ENCODE peak calls at places on chromosomes 4 and X, in eight cellular contexts. X is right lobe of liver, T is suprapubic skin, W is esophagus squamous epithelium, Q is mesothelial cell of epicardium, I is astrocyte, Y is AG09309, U is fibroblast of pulmonary artery. O is an unnamed sample.

GRCh38 chrX:50606300-50606950 is 135.8 kb upstream of the DGKK start:
- DNase-seq in X (no peak), U (no peak), Y (no peak), W (no peak), T (no peak), I (no peak), Q (no peak), O (no peak)

GRCh38 chrX:152899874-152900719 is 2.2 kb downstream of the ZNF185 start:
- DNase-seq in W (no peak), T (no peak), X (no peak), U (no peak), I (no peak), Q (no peak), Y (no peak), O (no peak)

GRCh38 chr4:158444621-158445020 is 77.1 kb upstream of the RXFP1 start:
- DNase-seq in U (no peak), X (no peak), T (no peak), Y (no peak), Q (no peak), W (no peak), I (no peak), O (no peak)

GRCh38 chr4:113739197-113739596 is 22.3 kb downstream of the CAMK2D start:
- DNase-seq in I (no peak), T (no peak), X (no peak), Q (no peak), W (no peak), U (no peak), Y (no peak), O (no peak)

GRCh38 chr4:74933562-74934015 is 673 bp downstream of the PARM1 start:
- DNase-seq in W (no peak), Y (no peak), T (no peak), Q (no peak), I (no peak), X (peak), U (peak), O (no peak)

GRCh38 chr4:110224812-110225211 is 26.4 kb upstream of the ELOVL6 start:
- DNase-seq in X (no peak), U (no peak), Q (no peak), T (no peak), Y (no peak), W (no peak), I (peak), O (no peak)

GRCh38 chr4:988726-989721 is 2.2 kb downstream of the IDUA start:
- DNase-seq in U (no peak), W (no peak), I (no peak), X (no peak), T (no peak), Y (no peak), Q (no peak), O (no peak)

GRCh38 chr4:3873446-3874415 is 107.5 kb downstream of the ADRA2C start:
- DNase-seq in Q (no peak), I (no peak), W (no peak), Y (no peak), T (peak), X (no peak), U (no peak), O (peak)

GRCh38 chr4:158161561-158162354 is 11.1 kb downstream of the GASK1B start:
- DNase-seq in U (peak), Y (no peak), W (no peak), T (no peak), X (no peak), I (peak), Q (no peak), O (peak)

GRCh38 chr4:91963489-91963888 is 340.3 kb upstream of the GRID2 start:
- DNase-seq in U (peak), Y (no peak), T (no peak), Q (no peak), W (no peak), I (peak), X (no peak), O (no peak)

GRCh38 chr4:128600996-128601857 is 208.3 kb upstream of the JADE1 start:
- DNase-seq in T (no peak), Y (peak), I (peak), Q (no peak), W (no peak), X (peak), U (peak), O (peak)

GRCh38 chr4:94446386-94446785 is 5.4 kb upstream of the PDLIM5 start:
- DNase-seq in Y (peak), T (no peak), Q (no peak), X (no peak), W (no peak), U (peak), I (peak), O (no peak)

GRCh38 chrX:151703487-151703886 is 8.2 kb downstream of the PRRG3 start:
- DNase-seq in I (peak), X (no peak), W (no peak), Q (no peak), Y (no peak), T (no peak), U (no peak), O (no peak)

GRCh38 chrX:20796450-20796849 is 529.7 kb upstream of the RPS6KA3 start:
- DNase-seq in I (no peak), U (no peak), W (no peak), X (no peak), Q (no peak), T (no peak), Y (no peak), O (no peak)

GRCh38 chrX:103357871-103358270 is 1.6 kb downstream of the TCEAL9 start:
- DNase-seq in U (no peak), T (no peak), X (no peak), I (no peak), Q (no peak), W (no peak), Y (no peak), O (no peak)

GRCh38 chr4:57233391-57233790 is 123.2 kb upstream of the IGFBP7 start:
- DNase-seq in Q (no peak), T (no peak), X (no peak), W (no peak), U (peak), Y (no peak), I (peak), O (no peak)

GRCh38 chr4:34878961-34879360 is 1365.4 kb downstream of the ARAP2 start:
- DNase-seq in W (no peak), X (no peak), I (no peak), Y (no peak), U (no peak), T (no peak), Q (no peak), O (no peak)

GRCh38 chrX:32749075-32749474 is 462.3 kb downstream of the DMD start:
- DNase-seq in Q (no peak), T (no peak), X (no peak), Y (no peak), U (peak), I (no peak), W (no peak), O (no peak)

GRCh38 chr4:23889814-23890269 is at the start of gene PPARGC1A:
- DNase-seq in I (peak), Q (no peak), X (peak), Y (no peak), T (no peak), U (peak), W (no peak), O (peak)

GRCh38 chrX:132774312-132774711 is 184.1 kb downstream of the HS6ST2 start:
- DNase-seq in Y (no peak), Q (no peak), U (no peak), X (no peak), I (no peak), W (no peak), T (no peak), O (no peak)

GRCh38 chr4:184464759-184465454 is 9.4 kb downstream of the IRF2 start:
- DNase-seq in T (no peak), Q (no peak), W (no peak), U (no peak), X (no peak), I (no peak), Y (no peak), O (no peak)

GRCh38 chr4:18894928-18895327 is 873.4 kb upstream of the LCORL start:
- DNase-seq in U (no peak), T (no peak), Y (no peak), W (no peak), I (no peak), X (no peak), Q (no peak), O (no peak)

GRCh38 chr4:160213377-160213776 is 1110.5 kb downstream of the RAPGEF2 start:
- DNase-seq in I (no peak), W (no peak), Q (no peak), X (no peak), U (no peak), Y (no peak), T (no peak), O (no peak)

GRCh38 chr4:5870701-5871100 is 22.2 kb downstream of the CRMP1 start:
- DNase-seq in I (no peak), Y (no peak), U (no peak), W (no peak), Q (no peak), T (no peak), X (no peak), O (no peak)

GRCh38 chrX:13167444-13168207 is 123.2 kb upstream of the FAM9C start:
- DNase-seq in Y (peak), X (no peak), W (no peak), T (no peak), U (peak), I (peak), Q (no peak), O (no peak)

GRCh38 chr4:25834411-25835107 is 28.2 kb downstream of the SEL1L3 start:
- DNase-seq in X (no peak), W (no peak), Q (no peak), U (no peak), Y (no peak), I (no peak), T (no peak), O (no peak)

GRCh38 chr4:147833254-147833653 is 101.4 kb downstream of the ARHGAP10 start:
- DNase-seq in Y (no peak), Q (no peak), X (no peak), I (no peak), T (no peak), U (no peak), W (no peak), O (no peak)

GRCh38 chr4:110631582-110632505 is 9.0 kb upstream of the PITX2 start:
- DNase-seq in T (peak), Q (peak), U (peak), Y (peak), I (peak), W (no peak), X (peak), O (peak)

GRCh38 chr4:106062452-106062875 is 167.2 kb downstream of the NPNT start:
- DNase-seq in W (no peak), Y (peak), Q (no peak), X (no peak), I (peak), U (peak), T (no peak), O (no peak)

GRCh38 chr4:106063009-106063408 is 167.7 kb downstream of the NPNT start:
- DNase-seq in X (no peak), W (no peak), Q (no peak), Y (no peak), T (no peak), U (peak), I (peak), O (no peak)

GRCh38 chr4:106065018-106065417 is 169.7 kb downstream of the NPNT start:
- DNase-seq in Q (no peak), Y (no peak), T (no peak), I (no peak), X (no peak), U (no peak), W (no peak), O (no peak)
- TF ChIP-seq CTCF in Q (no peak), Y (no peak), T (no peak), I (no peak), X (no peak), U (no peak), W (no peak), O (no peak)

GRCh38 chr4:172515266-172515879 is 653.2 kb upstream of the GALNT7 start:
- DNase-seq in Y (no peak), U (peak), T (no peak), I (peak), Q (no peak), X (no peak), W (no peak), O (no peak)
- TF ChIP-seq CTCF in Y (no peak), U (no peak), T (no peak), I (no peak), Q (no peak), X (no peak), W (no peak), O (no peak)

GRCh38 chr4:173990126-173990878 is 293.2 kb downstream of the FBXO8 start:
- DNase-seq in Q (no peak), I (peak), U (peak), W (no peak), Y (peak), T (no peak), X (no peak), O (no peak)
- TF ChIP-seq CTCF in Q (peak), I (peak), U (peak), W (peak), Y (peak), T (peak), X (no peak), O (peak)

DNA sequence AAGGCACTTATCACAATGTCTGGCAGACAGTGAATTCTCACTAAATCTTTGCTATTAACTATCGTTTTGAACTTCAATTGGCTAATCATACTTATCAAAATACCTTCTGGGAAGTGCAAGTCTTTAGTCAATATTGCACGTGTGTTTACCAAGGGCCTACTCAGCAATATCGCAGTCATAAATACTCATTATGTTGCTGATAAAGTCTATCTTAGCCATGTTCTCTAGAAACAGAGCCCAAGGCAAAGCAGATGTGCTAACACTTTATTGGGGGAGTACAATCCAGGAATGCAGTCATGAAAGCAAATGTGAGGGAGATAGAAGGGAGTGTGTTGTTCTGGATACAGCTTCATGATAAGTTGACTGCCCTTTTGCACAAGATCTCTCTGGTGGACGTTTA is 90.5 kb downstream of the FBXO8 start:
- DNase-seq in I (no peak), U (no peak), Q (no peak), X (no peak), T (no peak), Y (no peak), W (no peak), O (no peak)
- TF ChIP-seq CTCF in I (no peak), U (no peak), Q (no peak), X (no peak), T (no peak), Y (no peak), W (no peak), O (no peak)

GRCh38 chr4:152460488-152460887 is 75.4 kb downstream of the FBXW7 start:
- DNase-seq in U (peak), T (no peak), Y (peak), W (no peak), I (peak), Q (no peak), X (no peak), O (no peak)
- TF ChIP-seq CTCF in U (peak), T (no peak), Y (peak), W (no peak), I (peak), Q (no peak), X (peak), O (no peak)

DNA sequence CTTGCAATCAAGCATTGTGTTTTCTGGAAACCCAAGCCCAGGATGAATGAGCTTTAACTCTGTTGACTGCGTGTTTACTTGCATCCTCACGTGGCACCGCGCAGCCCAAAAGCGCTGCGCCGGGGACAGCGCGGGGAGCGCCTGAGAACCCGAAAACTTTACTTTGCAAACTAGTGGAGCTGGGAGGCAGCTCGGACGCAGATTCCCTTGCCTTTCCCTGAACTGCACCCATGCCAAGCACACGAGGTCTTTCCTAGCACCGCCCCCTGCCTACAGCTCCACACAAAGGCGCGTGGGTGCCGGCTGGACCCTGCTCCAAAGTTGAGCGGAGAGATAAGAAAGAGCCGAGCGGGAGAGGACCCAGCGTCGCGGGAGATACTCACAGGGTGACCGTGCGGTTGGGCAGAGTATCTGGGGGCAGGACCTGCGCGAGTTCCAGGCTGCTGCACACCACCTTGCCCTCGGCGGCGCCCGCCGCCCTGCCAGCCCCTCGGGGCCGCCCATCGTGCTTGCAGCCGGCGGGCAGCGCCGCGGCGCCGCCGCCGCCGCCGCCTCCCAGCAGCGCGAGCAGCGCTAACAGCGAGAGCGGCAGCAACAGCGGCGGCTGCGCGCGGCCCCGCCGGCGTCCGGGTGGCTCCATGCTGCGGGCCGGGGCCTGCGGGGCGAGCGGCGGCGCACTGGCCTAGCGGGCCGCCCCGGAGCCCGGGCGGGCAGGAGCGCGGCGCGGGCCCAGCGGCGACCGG is 550 bp downstream of the ADGRA3 start:
- DNase-seq in I (peak), Y (no peak), T (no peak), Q (peak), X (peak), U (peak), W (no peak), O (peak)
- TF ChIP-seq CTCF in I (no peak), Y (peak), T (no peak), Q (no peak), X (no peak), U (no peak), W (no peak), O (no peak)

DNA sequence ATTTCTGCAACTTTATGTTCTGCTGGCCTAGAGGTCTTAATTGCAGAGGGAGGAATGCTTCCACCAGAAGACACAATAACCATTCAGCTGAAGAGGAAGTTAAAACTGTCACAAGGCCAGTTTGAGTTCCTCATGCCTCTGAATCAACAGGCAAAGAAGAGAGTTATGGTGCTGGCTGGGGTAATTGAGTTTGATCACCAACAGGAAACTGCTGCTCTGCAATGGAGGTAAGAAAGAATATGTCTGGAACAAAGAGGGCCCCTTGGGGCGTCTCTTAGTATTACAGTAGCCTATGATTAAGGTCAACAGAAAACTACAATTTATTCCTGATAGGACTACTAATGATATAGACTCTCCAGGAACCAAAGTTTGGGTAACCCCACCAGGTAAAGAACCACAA is 744.0 kb downstream of the FSTL5 start:
- DNase-seq in W (no peak), X (no peak), I (no peak), Q (no peak), T (no peak), Y (no peak), U (no peak), O (no peak)
- TF ChIP-seq CTCF in W (no peak), X (peak), I (no peak), Q (no peak), T (no peak), Y (no peak), U (no peak), O (no peak)

O was measured in sigmoid colon.